ENCODE peak calls at places on chromosomes 13 and 19, in nine cellular contexts. H, G, V, B, I, M, C, Z and R are unnamed samples.

GRCh38 chr13:106140476-106140875 is 395.0 kb downstream of the EFNB2 start:
- DNase-seq in H (no peak), G (no peak), V (no peak), B (no peak), I (no peak), M (no peak), C (no peak), Z (no peak), R (no peak)

GRCh38 chr13:99605417-99606321 is 104.4 kb downstream of the TM9SF2 start:
- DNase-seq in H (peak), G (no peak), V (peak), B (peak), I (peak), M (peak), C (peak), Z (peak), R (peak)

GRCh38 chr19:45497791-45498190 is 452 bp upstream of the PPM1N start:
- DNase-seq in H (peak), G (no peak), V (peak), B (no peak), I (no peak), M (peak), C (peak), Z (no peak), R (no peak)

GRCh38 chr19:23996549-23996948 is 81.9 kb downstream of the ZNF726 start:
- DNase-seq in H (no peak), G (no peak), V (peak), B (peak), I (no peak), M (peak), C (peak), Z (no peak), R (no peak)

GRCh38 chr13:74090869-74091605 is 43.2 kb downstream of the KLF12 start:
- DNase-seq in H (no peak), G (no peak), V (no peak), B (no peak), I (no peak), M (no peak), C (no peak), Z (no peak), R (no peak)

GRCh38 chr19:41541990-41542584 is 33.9 kb upstream of the CEACAM21 start:
- DNase-seq in H (peak), G (peak), V (peak), B (peak), I (peak), M (peak), C (peak), Z (no peak), R (peak)

GRCh38 chr19:2289714-2290435 is 7.9 kb upstream of the PEAK3 start:
- DNase-seq in H (no peak), G (no peak), V (peak), B (no peak), I (no peak), M (no peak), C (peak), Z (no peak), R (peak)

GRCh38 chr13:87129602-87130300 is 541.4 kb upstream of the SLITRK5 start:
- DNase-seq in H (no peak), G (no peak), V (no peak), B (no peak), I (no peak), M (no peak), C (no peak), Z (peak), R (no peak)

GRCh38 chr13:91361755-91362271 is 14.3 kb downstream of the MIR17HG start:
- DNase-seq in H (no peak), G (no peak), V (no peak), B (no peak), I (no peak), M (no peak), C (no peak), Z (no peak), R (no peak)

GRCh38 chr19:41363371-41363752 is 587 bp downstream of the B9D2 start:
- DNase-seq in H (no peak), G (no peak), V (peak), B (no peak), I (no peak), M (no peak), C (no peak), Z (no peak), R (no peak)

GRCh38 chr13:109816112-109816978 is 30.0 kb upstream of the IRS2 start:
- DNase-seq in H (no peak), G (no peak), V (no peak), B (no peak), I (no peak), M (no peak), C (no peak), Z (peak), R (no peak)

GRCh38 chr13:99558570-99559180 is 57.4 kb downstream of the TM9SF2 start:
- DNase-seq in H (no peak), G (no peak), V (no peak), B (no peak), I (no peak), M (no peak), C (no peak), Z (no peak), R (no peak)

GRCh38 chr13:50127726-50128291 is 112.6 kb downstream of the KCNRG start:
- DNase-seq in H (peak), G (no peak), V (peak), B (no peak), I (no peak), M (peak), C (peak), Z (no peak), R (no peak)

GRCh38 chr19:16641695-16642094 is 13.7 kb upstream of the MED26 start:
- DNase-seq in H (no peak), G (no peak), V (no peak), B (no peak), I (no peak), M (no peak), C (no peak), Z (no peak), R (no peak)

GRCh38 chr13:75495938-75496337 is 14.0 kb upstream of the TBC1D4 start:
- DNase-seq in H (no peak), G (no peak), V (no peak), B (no peak), I (no peak), M (no peak), C (no peak), Z (no peak), R (no peak)

GRCh38 chr19:32308436-32309077 is 36.9 kb upstream of the ZNF507 start:
- DNase-seq in H (no peak), G (no peak), V (no peak), B (no peak), I (no peak), M (no peak), C (no peak), Z (no peak), R (no peak)

GRCh38 chr13:75256922-75257321 is 225.0 kb downstream of the TBC1D4 start:
- DNase-seq in H (no peak), G (no peak), V (no peak), B (no peak), I (no peak), M (no peak), C (no peak), Z (peak), R (no peak)

GRCh38 chr19:5956728-5957127 is 21.2 kb downstream of the RANBP3 start:
- DNase-seq in H (no peak), G (no peak), V (no peak), B (no peak), I (no peak), M (no peak), C (no peak), Z (no peak), R (no peak)

GRCh38 chr19:58305932-58306323 is 751 bp downstream of the ERVK3-1 start:
- DNase-seq in H (no peak), G (no peak), V (no peak), B (no peak), I (no peak), M (no peak), C (no peak), Z (no peak), R (no peak)

GRCh38 chr19:6588508-6589345 is 2.2 kb downstream of the CD70 start:
- DNase-seq in H (no peak), G (no peak), V (no peak), B (no peak), I (no peak), M (no peak), C (peak), Z (peak), R (no peak)

GRCh38 chr13:20623000-20623399 is 56.0 kb downstream of the IFT88 start:
- DNase-seq in H (no peak), G (no peak), V (no peak), B (no peak), I (no peak), M (no peak), C (no peak), Z (no peak), R (no peak)

GRCh38 chr19:18280247-18281081 is 958 bp downstream of the JUND start:
- DNase-seq in H (peak), G (peak), V (peak), B (peak), I (peak), M (peak), C (peak), Z (peak), R (peak)

GRCh38 chr19:11421607-11422098 is 2.5 kb upstream of the RGL3 start:
- DNase-seq in H (peak), G (no peak), V (peak), B (peak), I (peak), M (peak), C (peak), Z (no peak), R (no peak)

GRCh38 chr13:113951246-113951999 is 22.5 kb downstream of the C13orf46 start:
- DNase-seq in H (peak), G (no peak), V (peak), B (peak), I (peak), M (peak), C (peak), Z (peak), R (no peak)

GRCh38 chr13:44814144-44814543 is 175.1 kb downstream of the NUFIP1 start:
- DNase-seq in H (no peak), G (no peak), V (no peak), B (no peak), I (no peak), M (no peak), C (no peak), Z (peak), R (no peak)

GRCh38 chr19:34904846-34905527 is 21.7 kb upstream of the ZNF30 start:
- DNase-seq in H (peak), G (no peak), V (peak), B (no peak), I (no peak), M (peak), C (peak), Z (no peak), R (no peak)

GRCh38 chr13:109545964-109546363 is 240.4 kb downstream of the IRS2 start:
- DNase-seq in H (no peak), G (no peak), V (peak), B (no peak), I (no peak), M (no peak), C (peak), Z (no peak), R (no peak)

GRCh38 chr19:7188682-7189629 is 105.3 kb downstream of the INSR start:
- DNase-seq in H (peak), G (no peak), V (no peak), B (no peak), I (peak), M (no peak), C (no peak), Z (peak), R (no peak)

GRCh38 chr19:45400192-45400591 is 4.7 kb downstream of the PPP1R13L start:
- DNase-seq in H (no peak), G (no peak), V (peak), B (no peak), I (no peak), M (no peak), C (no peak), Z (no peak), R (no peak)

GRCh38 chr13:106446011-106446410 is 89.5 kb downstream of the EFNB2 start:
- DNase-seq in H (no peak), G (no peak), V (no peak), B (no peak), I (no peak), M (no peak), C (peak), Z (peak), R (no peak)

GRCh38 chr13:73754727-73755292 is 379.4 kb downstream of the KLF12 start:
- DNase-seq in H (peak), G (no peak), V (no peak), B (peak), I (peak), M (peak), C (peak), Z (peak), R (peak)

GRCh38 chr13:67278230-67278629 is 48.1 kb upstream of the PCDH9 start:
- DNase-seq in H (no peak), G (no peak), V (no peak), B (no peak), I (no peak), M (no peak), C (no peak), Z (peak), R (no peak)

GRCh38 chr13:94366677-94367076 is 112.8 kb downstream of the DCT start:
- DNase-seq in H (no peak), G (no peak), V (no peak), B (no peak), I (no peak), M (no peak), C (no peak), Z (no peak), R (no peak)

GRCh38 chr13:33109801-33110200 is 93.6 kb downstream of the KL start:
- DNase-seq in H (no peak), G (no peak), V (peak), B (no peak), I (no peak), M (peak), C (peak), Z (no peak), R (no peak)

GRCh38 chr19:391199-391557 is 17.8 kb downstream of the C2CD4C start:
- DNase-seq in H (no peak), G (no peak), V (no peak), B (no peak), I (no peak), M (no peak), C (no peak), Z (no peak), R (no peak)

GRCh38 chr13:113917096-113917495 is 53.2 kb upstream of the GAS6 start:
- DNase-seq in H (no peak), G (no peak), V (no peak), B (no peak), I (no peak), M (no peak), C (no peak), Z (no peak), R (no peak)

GRCh38 chr19:30252214-30252613 is 120.0 kb upstream of the ZNF536 start:
- DNase-seq in H (no peak), G (no peak), V (no peak), B (no peak), I (no peak), M (no peak), C (no peak), Z (no peak), R (no peak)

GRCh38 chr19:16197188-16197621 is 506 bp upstream of the AP1M1 start:
- DNase-seq in H (no peak), G (no peak), V (no peak), B (no peak), I (no peak), M (no peak), C (no peak), Z (peak), R (no peak)